ENCODE peak calls at places on chromosomes 3 and 15, in six cellular contexts. One of them, this sample, is unnamed.
A peak's percentile ranks its signal among the peaks of the same experiment; 100 is the strongest.

GRCh38 chr3:128845119-128845518 is 34.3 kb upstream of the ACAD9 start:
- DNase-seq in dorsolateral prefrontal cortex: no peak
- DNase-seq in astrocyte of the cerebellum: no peak
- DNase-seq in hepatocyte: no peak
- DNase-seq in upper lobe of left lung: no peak
- DNase-seq in GM23338: peak; percentile 73
- DNase-seq in this sample: no peak

GRCh38 chr3:33377931-33378330 is 62.3 kb downstream of the UBP1 start:
- DNase-seq in GM23338: no peak
- DNase-seq in upper lobe of left lung: no peak
- DNase-seq in hepatocyte: no peak
- DNase-seq in dorsolateral prefrontal cortex: no peak
- DNase-seq in astrocyte of the cerebellum: no peak
- DNase-seq in this sample: no peak

GRCh38 chr15:83734487-83734886 is 80.6 kb downstream of the ADAMTSL3 start:
- DNase-seq in hepatocyte: no peak
- DNase-seq in astrocyte of the cerebellum: no peak
- DNase-seq in GM23338: peak; percentile 53
- DNase-seq in upper lobe of left lung: no peak
- DNase-seq in dorsolateral prefrontal cortex: no peak
- DNase-seq in this sample: no peak

GRCh38 chr3:134441321-134441720 is 44.5 kb downstream of the ANAPC13 start:
- DNase-seq in GM23338: no peak
- DNase-seq in dorsolateral prefrontal cortex: no peak
- DNase-seq in hepatocyte: no peak
- DNase-seq in upper lobe of left lung: no peak
- DNase-seq in astrocyte of the cerebellum: no peak
- DNase-seq in this sample: no peak

GRCh38 chr15:47374222-47374621 is 343.1 kb upstream of the SEMA6D start:
- DNase-seq in hepatocyte: no peak
- DNase-seq in upper lobe of left lung: no peak
- DNase-seq in astrocyte of the cerebellum: no peak
- DNase-seq in dorsolateral prefrontal cortex: no peak
- DNase-seq in GM23338: peak; percentile 70
- DNase-seq in this sample: no peak

GRCh38 chr15:60423540-60423939 is 25.8 kb upstream of the ANXA2 start:
- DNase-seq in hepatocyte: peak; percentile 86
- DNase-seq in upper lobe of left lung: peak; percentile 30
- DNase-seq in astrocyte of the cerebellum: peak; percentile 82
- DNase-seq in dorsolateral prefrontal cortex: no peak
- DNase-seq in GM23338: peak; percentile 77
- DNase-seq in this sample: peak; percentile 74

GRCh38 chr15:49063402-49064280 is 17.4 kb upstream of the SECISBP2L start:
- DNase-seq in GM23338: peak; percentile 47
- DNase-seq in dorsolateral prefrontal cortex: no peak
- DNase-seq in upper lobe of left lung: no peak
- DNase-seq in astrocyte of the cerebellum: no peak
- DNase-seq in hepatocyte: no peak
- DNase-seq in this sample: no peak

GRCh38 chr15:51253385-51253784 is 85.0 kb downstream of the CYP19A1 start:
- DNase-seq in GM23338: no peak
- DNase-seq in hepatocyte: no peak
- DNase-seq in astrocyte of the cerebellum: no peak
- DNase-seq in upper lobe of left lung: peak; percentile 33
- DNase-seq in dorsolateral prefrontal cortex: no peak
- DNase-seq in this sample: no peak

GRCh38 chr3:16604887-16605602 is at the start of gene DAZL:
- DNase-seq in hepatocyte: no peak
- DNase-seq in astrocyte of the cerebellum: no peak
- DNase-seq in upper lobe of left lung: no peak
- DNase-seq in GM23338: no peak
- DNase-seq in dorsolateral prefrontal cortex: no peak
- DNase-seq in this sample: no peak

GRCh38 chr15:99361541-99362185 is 110.4 kb downstream of the LRRC28 start:
- DNase-seq in upper lobe of left lung: no peak
- DNase-seq in astrocyte of the cerebellum: no peak
- DNase-seq in hepatocyte: peak; percentile 21
- DNase-seq in dorsolateral prefrontal cortex: no peak
- DNase-seq in GM23338: peak; percentile 71
- DNase-seq in this sample: no peak

GRCh38 chr15:40357246-40357645 is 773 bp upstream of the DISP2 start:
- DNase-seq in dorsolateral prefrontal cortex: no peak
- DNase-seq in hepatocyte: no peak
- DNase-seq in GM23338: no peak
- DNase-seq in astrocyte of the cerebellum: no peak
- DNase-seq in upper lobe of left lung: no peak
- DNase-seq in this sample: no peak

GRCh38 chr3:47781326-47781684 is 388 bp downstream of the SMARCC1 start:
- DNase-seq in hepatocyte: peak; percentile 83
- DNase-seq in dorsolateral prefrontal cortex: peak; percentile 58
- DNase-seq in GM23338: peak; percentile 70
- DNase-seq in astrocyte of the cerebellum: no peak
- DNase-seq in upper lobe of left lung: peak; percentile 66
- DNase-seq in this sample: no peak

GRCh38 chr3:146142757-146143156 is 18.2 kb downstream of the PLOD2 start:
- DNase-seq in GM23338: peak; percentile 30
- DNase-seq in hepatocyte: peak; percentile 39
- DNase-seq in dorsolateral prefrontal cortex: no peak
- DNase-seq in astrocyte of the cerebellum: no peak
- DNase-seq in upper lobe of left lung: no peak
- DNase-seq in this sample: no peak

GRCh38 chr3:45908761-45909160 is 22.4 kb downstream of the CCR9 start:
- DNase-seq in upper lobe of left lung: no peak
- DNase-seq in GM23338: no peak
- DNase-seq in hepatocyte: no peak
- DNase-seq in astrocyte of the cerebellum: no peak
- DNase-seq in dorsolateral prefrontal cortex: no peak
- DNase-seq in this sample: no peak

GRCh38 chr3:128395500-128396125 is 71.1 kb downstream of the DNAJB8 start:
- DNase-seq in GM23338: no peak
- DNase-seq in upper lobe of left lung: no peak
- DNase-seq in hepatocyte: no peak
- DNase-seq in dorsolateral prefrontal cortex: no peak
- DNase-seq in astrocyte of the cerebellum: no peak
- DNase-seq in this sample: no peak

GRCh38 chr15:94239474-94239873 is 8.1 kb downstream of the MCTP2 start:
- DNase-seq in hepatocyte: no peak
- DNase-seq in upper lobe of left lung: no peak
- DNase-seq in astrocyte of the cerebellum: no peak
- DNase-seq in dorsolateral prefrontal cortex: no peak
- DNase-seq in GM23338: no peak
- DNase-seq in this sample: no peak

GRCh38 chr15:94240486-94240885 is 9.1 kb downstream of the MCTP2 start:
- DNase-seq in dorsolateral prefrontal cortex: no peak
- DNase-seq in GM23338: no peak
- DNase-seq in astrocyte of the cerebellum: no peak
- DNase-seq in hepatocyte: no peak
- DNase-seq in upper lobe of left lung: no peak
- DNase-seq in this sample: no peak

GRCh38 chr15:94238539-94239118 is 7.3 kb downstream of the MCTP2 start:
- DNase-seq in astrocyte of the cerebellum: no peak
- DNase-seq in GM23338: no peak
- DNase-seq in hepatocyte: no peak
- DNase-seq in dorsolateral prefrontal cortex: no peak
- DNase-seq in upper lobe of left lung: no peak
- DNase-seq in this sample: no peak

GRCh38 chr15:94243418-94243817 is 12.1 kb downstream of the MCTP2 start:
- DNase-seq in dorsolateral prefrontal cortex: no peak
- DNase-seq in hepatocyte: no peak
- DNase-seq in GM23338: no peak
- DNase-seq in astrocyte of the cerebellum: no peak
- DNase-seq in upper lobe of left lung: no peak
- DNase-seq in this sample: no peak

GRCh38 chr15:94242257-94242656 is 10.9 kb downstream of the MCTP2 start:
- DNase-seq in upper lobe of left lung: no peak
- DNase-seq in astrocyte of the cerebellum: no peak
- DNase-seq in GM23338: no peak
- DNase-seq in dorsolateral prefrontal cortex: no peak
- DNase-seq in hepatocyte: no peak
- DNase-seq in this sample: no peak
- H3K4me3 ChIP-seq in upper lobe of left lung: no peak overlapping the region
- H3K4me3 ChIP-seq in astrocyte of the cerebellum: no peak overlapping the region
- H3K4me3 ChIP-seq in GM23338: no peak overlapping the region
- H3K4me3 ChIP-seq in dorsolateral prefrontal cortex: no peak overlapping the region
- H3K4me3 ChIP-seq in hepatocyte: no peak overlapping the region
- H3K4me3 ChIP-seq in this sample: no peak overlapping the region

DNA sequence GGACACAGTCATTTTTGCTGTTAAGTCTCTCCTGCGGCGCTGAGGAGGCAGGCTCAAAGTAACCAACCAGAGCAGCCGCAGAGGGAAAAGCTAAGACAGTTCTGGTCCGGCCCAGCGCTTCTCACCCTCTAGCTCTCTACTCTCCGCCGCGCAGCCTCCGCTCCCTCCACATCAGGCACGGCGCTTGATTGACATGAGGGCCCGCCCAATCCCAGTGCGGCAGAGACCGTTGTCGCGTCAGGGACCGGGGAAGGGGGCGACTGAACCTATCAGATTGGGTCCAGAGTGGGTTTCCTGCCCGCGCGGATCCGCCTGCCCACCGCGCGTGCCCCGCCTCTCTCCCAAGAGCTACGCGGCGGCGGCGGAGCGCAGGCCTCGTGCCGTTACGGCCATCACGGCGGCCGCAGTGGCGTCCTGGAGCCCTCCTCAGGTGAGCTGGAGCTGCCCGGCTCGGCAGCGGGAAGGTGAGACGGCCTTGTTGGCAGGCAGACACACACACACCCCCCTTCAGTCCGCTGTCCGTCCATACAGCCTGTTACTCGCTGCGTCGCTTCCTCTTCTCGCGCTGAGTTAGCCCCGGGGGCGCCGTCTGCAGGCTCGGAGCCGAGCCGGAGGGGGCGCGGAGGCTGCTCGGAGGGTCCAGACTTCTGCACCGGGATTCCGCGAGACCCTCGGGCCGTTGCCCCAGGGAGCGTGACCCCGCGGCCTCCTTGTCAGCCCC is at the start of gene NCK1:
- DNase-seq in hepatocyte: peak; percentile 98
- DNase-seq in GM23338: peak; percentile 99
- DNase-seq in astrocyte of the cerebellum: peak; percentile 92
- DNase-seq in dorsolateral prefrontal cortex: peak; percentile 99
- DNase-seq in upper lobe of left lung: peak; percentile 99
- DNase-seq in this sample: peak; percentile 91
- TF ChIP-seq CTCF in hepatocyte: peak; percentile 18
- TF ChIP-seq CTCF in GM23338: peak; percentile 13
- TF ChIP-seq CTCF in astrocyte of the cerebellum: peak; percentile 27
- TF ChIP-seq CTCF in dorsolateral prefrontal cortex: peak; percentile 26
- TF ChIP-seq CTCF in upper lobe of left lung: peak; percentile 37
- TF ChIP-seq CTCF in this sample: no peak

DNA sequence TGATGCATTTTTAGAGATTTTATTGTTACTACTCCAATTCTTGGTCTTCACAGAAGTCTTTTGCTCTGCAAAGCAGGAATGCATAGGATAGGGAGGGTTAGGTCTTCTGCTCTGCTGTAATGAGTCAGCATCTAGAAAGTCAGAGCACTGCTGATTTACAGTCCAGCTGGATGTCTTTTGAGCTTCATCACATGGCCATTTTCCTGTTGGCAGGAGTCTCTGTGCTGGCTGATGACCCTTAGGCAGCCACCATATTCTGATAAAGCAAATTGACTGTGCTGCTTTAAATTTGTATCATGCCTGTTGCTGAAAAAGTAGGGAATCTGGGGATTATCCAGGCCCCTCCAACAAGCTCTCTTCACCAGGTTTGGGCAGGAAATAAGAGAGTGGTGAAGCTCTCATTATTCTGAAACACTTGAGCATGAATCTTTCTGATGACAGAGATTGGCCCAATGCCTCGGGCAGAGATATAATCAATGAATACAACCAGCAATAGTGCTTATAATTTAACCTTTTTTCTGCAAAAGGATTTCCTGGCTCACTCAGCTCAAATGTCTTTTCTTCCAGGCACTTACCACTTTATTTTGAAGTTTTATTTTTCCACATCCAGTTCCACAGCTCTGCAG is 9.7 kb upstream of the CRBN start:
- DNase-seq in upper lobe of left lung: no peak
- DNase-seq in hepatocyte: peak; percentile 10
- DNase-seq in dorsolateral prefrontal cortex: no peak
- DNase-seq in astrocyte of the cerebellum: no peak
- DNase-seq in GM23338: no peak
- DNase-seq in this sample: no peak
- H3K4me3 ChIP-seq in upper lobe of left lung: no peak overlapping the region
- H3K4me3 ChIP-seq in hepatocyte: no peak overlapping the region
- H3K4me3 ChIP-seq in dorsolateral prefrontal cortex: no peak overlapping the region
- H3K4me3 ChIP-seq in astrocyte of the cerebellum: no peak overlapping the region
- H3K4me3 ChIP-seq in GM23338: no peak overlapping the region
- H3K4me3 ChIP-seq in this sample: no peak overlapping the region

GRCh38 chr3:97720417-97720816 is 44.1 kb upstream of the ARL6 start:
- DNase-seq in upper lobe of left lung: no peak
- DNase-seq in astrocyte of the cerebellum: no peak
- DNase-seq in dorsolateral prefrontal cortex: no peak
- DNase-seq in GM23338: no peak
- DNase-seq in hepatocyte: no peak
- DNase-seq in this sample: no peak

GRCh38 chr3:97713634-97714033 is 50.9 kb upstream of the ARL6 start:
- DNase-seq in hepatocyte: no peak
- DNase-seq in upper lobe of left lung: no peak
- DNase-seq in astrocyte of the cerebellum: no peak
- DNase-seq in GM23338: no peak
- DNase-seq in dorsolateral prefrontal cortex: no peak
- DNase-seq in this sample: no peak

GRCh38 chr3:97721446-97721845 is 43.1 kb upstream of the ARL6 start:
- DNase-seq in astrocyte of the cerebellum: no peak
- DNase-seq in upper lobe of left lung: no peak
- DNase-seq in dorsolateral prefrontal cortex: no peak
- DNase-seq in GM23338: no peak
- DNase-seq in hepatocyte: peak; percentile 6
- DNase-seq in this sample: no peak

GRCh38 chr3:97719156-97719821 is 45.3 kb upstream of the ARL6 start:
- DNase-seq in GM23338: peak; percentile 85
- DNase-seq in astrocyte of the cerebellum: peak; percentile 43
- DNase-seq in upper lobe of left lung: peak; percentile 48
- DNase-seq in dorsolateral prefrontal cortex: no peak
- DNase-seq in hepatocyte: peak; percentile 82
- DNase-seq in this sample: peak; percentile 17
- TF ChIP-seq CTCF in GM23338: peak; percentile 93
- TF ChIP-seq CTCF in astrocyte of the cerebellum: peak; percentile 99
- TF ChIP-seq CTCF in upper lobe of left lung: no peak
- TF ChIP-seq CTCF in dorsolateral prefrontal cortex: peak; percentile 83
- TF ChIP-seq CTCF in hepatocyte: peak; percentile 96
- TF ChIP-seq CTCF in this sample: peak; percentile 96

GRCh38 chr15:63972801-63973200 is 73.5 kb downstream of the DAPK2 start:
- DNase-seq in upper lobe of left lung: no peak
- DNase-seq in dorsolateral prefrontal cortex: no peak
- DNase-seq in astrocyte of the cerebellum: no peak
- DNase-seq in GM23338: peak; percentile 14
- DNase-seq in hepatocyte: no peak
- DNase-seq in this sample: no peak
- H3K4me3 ChIP-seq in upper lobe of left lung: no peak overlapping the region
- H3K4me3 ChIP-seq in dorsolateral prefrontal cortex: no peak overlapping the region
- H3K4me3 ChIP-seq in astrocyte of the cerebellum: no peak overlapping the region
- H3K4me3 ChIP-seq in GM23338: no peak overlapping the region
- H3K4me3 ChIP-seq in hepatocyte: no peak overlapping the region
- H3K4me3 ChIP-seq in this sample: no peak overlapping the region

DNA sequence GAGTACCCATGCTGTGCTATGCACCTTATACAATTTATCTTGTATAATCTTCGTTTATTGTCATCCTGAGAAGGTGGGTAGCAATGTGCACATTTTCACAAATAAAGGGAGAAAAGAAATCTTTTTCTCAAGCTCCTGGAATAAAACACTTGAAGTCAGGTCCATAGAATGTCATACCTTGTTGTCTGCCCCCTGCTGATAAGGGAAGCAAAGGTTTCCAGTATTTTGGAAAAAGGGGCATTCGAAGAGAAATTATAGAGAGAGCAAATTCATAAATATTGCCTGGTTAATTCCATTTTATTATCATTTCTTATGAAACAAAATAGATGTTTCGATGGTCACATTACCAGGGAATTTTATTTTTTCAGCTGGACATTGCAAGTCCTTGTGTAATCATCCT is 277.8 kb downstream of the RAP2B start:
- DNase-seq in GM23338: peak; percentile 32
- DNase-seq in dorsolateral prefrontal cortex: no peak
- DNase-seq in upper lobe of left lung: no peak
- DNase-seq in hepatocyte: no peak
- DNase-seq in astrocyte of the cerebellum: no peak
- DNase-seq in this sample: no peak
- TF ChIP-seq CTCF in GM23338: peak; percentile 29
- TF ChIP-seq CTCF in dorsolateral prefrontal cortex: no peak
- TF ChIP-seq CTCF in upper lobe of left lung: no peak
- TF ChIP-seq CTCF in hepatocyte: no peak
- TF ChIP-seq CTCF in astrocyte of the cerebellum: no peak
- TF ChIP-seq CTCF in this sample: peak; percentile 19

This sample was measured in HFF-Myc.